ENCODE peak calls at places on chromosomes 5 and 9, in nine cellular contexts. H is HepG2, U is HCT116, I is HFFc6, P is ovary, S is WERI-Rb-1, Z is transverse colon, X is nephron progenitor cell, E is fibroblast of the aortic adventitia. Y is an unnamed sample.
A peak's percentile ranks its signal among the peaks of the same experiment; 100 is the strongest.

GRCh38 chr9:124381073-124381945 is 33.9 kb downstream of the PSMB7 start:
- DNase-seq in H (no peak), U (no peak), I (peak; percentile 33), P (no peak), S (no peak), Z (no peak), X (no peak), E (no peak), Y (no peak)

GRCh38 chr5:172147857-172148256 is 40.2 kb downstream of the STK10 start:
- DNase-seq in H (no peak), U (no peak), I (no peak), P (no peak), S (no peak), Z (peak; percentile 56), X (no peak), E (no peak), Y (no peak)

GRCh38 chr5:172163346-172163745 is 24.7 kb downstream of the STK10 start:
- DNase-seq in H (no peak), U (no peak), I (no peak), P (no peak), S (no peak), Z (no peak), X (no peak), E (peak; percentile 11), Y (no peak)

GRCh38 chr5:1182360-1182632 is 19.1 kb upstream of the SLC6A19 start:
- DNase-seq in H (no peak), U (no peak), I (no peak), P (no peak), S (no peak), Z (no peak), X (no peak), E (no peak), Y (peak; percentile 62)

GRCh38 chr9:131737426-131737825 is 2.5 kb downstream of the RAPGEF1 start:
- DNase-seq in H (no peak), U (no peak), I (no peak), P (no peak), S (no peak), Z (no peak), X (no peak), E (no peak), Y (no peak)

GRCh38 chr5:86679529-86679928 is 61.8 kb downstream of the COX7C start:
- DNase-seq in H (peak; percentile 45), U (peak; percentile 55), I (peak; percentile 58), P (no peak), S (peak; percentile 32), Z (no peak), X (peak; percentile 2), E (peak; percentile 92), Y (no peak)

GRCh38 chr5:34957857-34958690 is 28.7 kb downstream of the DNAJC21 start:
- DNase-seq in H (peak; percentile 30), U (no peak), I (peak; percentile 40), P (no peak), S (peak; percentile 23), Z (no peak), X (peak; percentile 11), E (peak; percentile 42), Y (no peak)

GRCh38 chr9:128043467-128043868 is 23.7 kb downstream of the NAIF1 start:
- DNase-seq in H (peak; percentile 63), U (no peak), I (no peak), P (peak; percentile 62), S (peak; percentile 34), Z (no peak), X (peak; percentile 68), E (no peak), Y (no peak)

GRCh38 chr9:87871425-87872078 is 11.1 kb upstream of the SPATA31E1 start:
- DNase-seq in H (no peak), U (no peak), I (no peak), P (no peak), S (no peak), Z (no peak), X (no peak), E (no peak), Y (no peak)

GRCh38 chr9:130345993-130346385 is 80.4 kb downstream of the HMCN2 start:
- DNase-seq in H (no peak), U (no peak), I (no peak), P (no peak), S (no peak), Z (no peak), X (no peak), E (no peak), Y (no peak)

GRCh38 chr5:89597878-89598277 is 714.9 kb upstream of the MEF2C start:
- DNase-seq in H (no peak), U (no peak), I (no peak), P (no peak), S (no peak), Z (no peak), X (no peak), E (no peak), Y (no peak)

GRCh38 chr5:96079075-96079474 is 117.4 kb upstream of the ELL2 start:
- DNase-seq in H (peak; percentile 35), U (peak; percentile 83), I (peak; percentile 86), P (no peak), S (no peak), Z (no peak), X (no peak), E (peak; percentile 95), Y (no peak)

GRCh38 chr5:133682496-133682895 is 70.2 kb upstream of the FSTL4 start:
- DNase-seq in H (no peak), U (no peak), I (no peak), P (no peak), S (no peak), Z (no peak), X (no peak), E (no peak), Y (no peak)

GRCh38 chr5:38666668-38667498 is 110.4 kb upstream of the LIFR start:
- DNase-seq in H (peak; percentile 25), U (peak; percentile 19), I (peak; percentile 36), P (peak; percentile 34), S (peak; percentile 63), Z (no peak), X (no peak), E (peak; percentile 72), Y (no peak)

GRCh38 chr5:143129203-143129602 is 274.3 kb downstream of the NR3C1 start:
- DNase-seq in H (no peak), U (no peak), I (no peak), P (no peak), S (no peak), Z (no peak), X (no peak), E (no peak), Y (no peak)

GRCh38 chr9:79492092-79492995 is 79.4 kb upstream of the TLE4 start:
- DNase-seq in H (no peak), U (no peak), I (peak; percentile 41), P (no peak), S (no peak), Z (no peak), X (no peak), E (no peak), Y (no peak)

GRCh38 chr5:39283231-39283818 is 64.0 kb upstream of the FYB1 start:
- DNase-seq in H (peak; percentile 67), U (peak; percentile 12), I (peak; percentile 75), P (no peak), S (peak; percentile 50), Z (peak; percentile 26), X (peak; percentile 12), E (peak; percentile 84), Y (no peak)

GRCh38 chr9:6014668-6015270 is 655 bp downstream of the RANBP6 start:
- DNase-seq in H (peak; percentile 22), U (peak; percentile 7), I (peak; percentile 83), P (no peak), S (no peak), Z (no peak), X (no peak), E (peak; percentile 53), Y (no peak)

GRCh38 chr5:80010754-80011392 is 19.8 kb upstream of the MTX3 start:
- DNase-seq in H (no peak), U (no peak), I (no peak), P (no peak), S (peak; percentile 15), Z (no peak), X (no peak), E (no peak), Y (no peak)

GRCh38 chr9:116156621-116157314 is 3.2 kb downstream of the PAPPA start:
- DNase-seq in H (no peak), U (no peak), I (peak; percentile 81), P (peak; percentile 57), S (peak; percentile 28), Z (peak; percentile 25), X (peak; percentile 30), E (peak; percentile 93), Y (no peak)

GRCh38 chr5:14270212-14270702 is 127.1 kb downstream of the TRIO start:
- DNase-seq in H (peak; percentile 72), U (peak; percentile 48), I (peak; percentile 62), P (peak; percentile 38), S (peak; percentile 70), Z (no peak), X (peak; percentile 48), E (peak; percentile 79), Y (no peak)

GRCh38 chr5:77628840-77629552 is 9.5 kb downstream of the OTP start:
- DNase-seq in H (no peak), U (no peak), I (no peak), P (no peak), S (no peak), Z (no peak), X (no peak), E (no peak), Y (no peak)

DNA sequence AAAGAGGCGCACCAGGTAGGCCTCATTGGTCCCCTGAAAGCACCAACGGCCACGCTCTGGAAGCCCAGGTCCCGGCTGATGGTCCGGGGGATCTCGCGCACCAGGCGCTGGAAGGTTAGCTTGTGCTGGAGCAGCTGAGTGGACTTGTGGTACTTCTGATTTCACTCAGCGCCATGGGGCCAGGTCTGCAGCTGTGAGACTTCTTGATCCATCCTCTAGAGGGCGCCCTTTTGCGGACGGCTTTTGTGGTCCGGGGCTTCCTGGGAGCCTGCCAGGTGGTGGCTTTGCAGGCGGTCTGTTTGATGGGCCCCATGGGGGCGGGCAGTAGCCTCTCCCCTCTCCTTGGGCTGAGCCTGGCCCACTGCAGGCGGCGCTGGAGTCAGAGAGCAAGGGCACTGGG is 10.4 kb downstream of the TAF11L12 start:
- DNase-seq in H (no peak), U (no peak), I (no peak), P (no peak), S (no peak), Z (no peak), X (no peak), E (no peak), Y (no peak)
- TF ChIP-seq CTCF in H (peak; percentile 17), U (no peak), I (peak; percentile 31), P (no peak), S (peak; percentile 59), Z (no peak), X (no peak), E (no peak), Y (peak; percentile 51)

GRCh38 chr5:168624850-168625357 is 45.7 kb upstream of the PANK3 start:
- DNase-seq in H (peak; percentile 93), U (no peak), I (no peak), P (no peak), S (no peak), Z (no peak), X (no peak), E (no peak), Y (no peak)
- TF ChIP-seq CTCF in H (no peak), U (no peak), I (no peak), P (no peak), S (no peak), Z (no peak), X (no peak), E (no peak), Y (no peak)

GRCh38 chr9:137621131-137621757 is 2.4 kb downstream of the EHMT1 start:
- DNase-seq in H (no peak), U (no peak), I (peak; percentile 42), P (no peak), S (peak; percentile 30), Z (no peak), X (no peak), E (no peak), Y (no peak)
- TF ChIP-seq CTCF in H (no peak), U (no peak), I (peak; percentile 72), P (no peak), S (no peak), Z (no peak), X (peak; percentile 32), E (peak; percentile 56), Y (peak; percentile 69)

GRCh38 chr5:72328172-72328571 is 8.0 kb downstream of the PTCD2 start:
- DNase-seq in H (no peak), U (no peak), I (peak; percentile 41), P (no peak), S (no peak), Z (no peak), X (no peak), E (peak; percentile 74), Y (no peak)
- TF ChIP-seq CTCF in H (no peak), U (no peak), I (no peak), P (no peak), S (no peak), Z (no peak), X (no peak), E (no peak), Y (no peak)